ENCODE peak calls at places on chromosomes 7 and 10, in five cellular contexts. R is neuronal stem cell, K is HAP-1, M is hepatic stellate cell, P is hypothalamus. U is an unnamed sample.

GRCh38 chr10:61993676-61994401 is 92.3 kb downstream of the ARID5B start:
- DNase-seq in K (no peak), R (no peak), P (no peak), M (no peak), U (no peak)

GRCh38 chr7:45717537-45718235 is 143.5 kb downstream of the ADCY1 start:
- DNase-seq in M (no peak), K (no peak), R (no peak), P (no peak), U (no peak)

GRCh38 chr7:107998660-107999480 is 4.1 kb downstream of the LAMB1 start:
- DNase-seq in M (no peak), R (no peak), P (no peak), K (no peak), U (no peak)

GRCh38 chr10:111579473-111579872 is 502.6 kb downstream of the ADRA2A start:
- DNase-seq in P (no peak), M (no peak), R (no peak), K (no peak), U (no peak)

GRCh38 chr10:81873231-81873931 is 1.6 kb upstream of the NRG3 start:
- DNase-seq in K (no peak), P (no peak), M (no peak), R (no peak), U (no peak)

GRCh38 chr7:105830405-105831218 is 45.8 kb downstream of the ATXN7L1 start:
- DNase-seq in K (no peak), P (no peak), R (no peak), M (peak; percentile 90), U (no peak)

GRCh38 chr10:13629116-13629515 is 42.4 kb downstream of the PRPF18 start:
- DNase-seq in R (no peak), M (no peak), P (no peak), K (no peak), U (no peak)

GRCh38 chr10:69600761-69601330 is 27.6 kb upstream of the NEUROG3 start:
- DNase-seq in R (no peak), M (no peak), K (no peak), P (no peak), U (no peak)

GRCh38 chr10:129328531-129328930 is 138.5 kb upstream of the MGMT start:
- DNase-seq in K (no peak), M (no peak), R (no peak), P (no peak), U (no peak)

GRCh38 chr10:64283621-64284020 is 762.4 kb downstream of the REEP3 start:
- DNase-seq in R (no peak), P (no peak), K (no peak), M (no peak), U (no peak)

GRCh38 chr7:134995239-134996096 is 9.2 kb downstream of the AGBL3 start:
- DNase-seq in M (no peak), R (no peak), P (no peak), K (no peak), U (no peak)

GRCh38 chr7:8481096-8481495 is 47.7 kb downstream of the NXPH1 start:
- DNase-seq in K (no peak), R (no peak), P (no peak), M (no peak), U (no peak)

GRCh38 chr10:37680243-37680683 is 177.1 kb downstream of the ZNF248 start:
- DNase-seq in M (no peak), P (no peak), R (no peak), K (no peak), U (peak; percentile 67)

GRCh38 chr7:132899833-132900232 is 182.1 kb downstream of the CHCHD3 start:
- DNase-seq in K (no peak), R (no peak), P (no peak), M (no peak), U (no peak)

GRCh38 chr10:119454990-119455389 is 87.5 kb downstream of the RGS10 start:
- DNase-seq in K (no peak), M (no peak), P (no peak), R (no peak), U (no peak)

GRCh38 chr10:133202778-133203651 is 27.0 kb upstream of the UTF1 start:
- DNase-seq in R (no peak), P (no peak), M (no peak), K (no peak), U (no peak)

GRCh38 chr10:103841519-103841918 is 13.9 kb downstream of the SH3PXD2A start:
- DNase-seq in R (no peak), K (no peak), M (no peak), P (no peak), U (no peak)

GRCh38 chr7:130961128-130961601 is 227.2 kb upstream of the KLF14 start:
- DNase-seq in R (no peak), K (peak; percentile 68), P (no peak), M (no peak), U (peak; percentile 74)

GRCh38 chr7:157406971-157407370 is 70.2 kb downstream of the DNAJB6 start:
- DNase-seq in M (no peak), K (no peak), R (no peak), P (no peak), U (no peak)

GRCh38 chr7:108613147-108613948 is 43.7 kb downstream of the DNAJB9 start:
- DNase-seq in K (no peak), M (no peak), R (peak; percentile 52), P (no peak), U (no peak)

GRCh38 chr7:122013070-122013469 is 131.0 kb downstream of the AASS start:
- DNase-seq in R (no peak), M (no peak), K (no peak), P (no peak), U (no peak)

GRCh38 chr7:26856481-26856880 is 7.9 kb downstream of the SKAP2 start:
- DNase-seq in M (no peak), P (no peak), K (no peak), R (no peak), U (no peak)

GRCh38 chr7:122803851-122804250 is 82.4 kb downstream of the CADPS2 start:
- DNase-seq in R (no peak), M (no peak), K (no peak), P (no peak), U (no peak)

GRCh38 chr7:1667566-1668485 is 2.3 kb upstream of the ELFN1 start:
- DNase-seq in R (peak; percentile 69), M (no peak), P (no peak), K (peak; percentile 40), U (peak; percentile 58)

GRCh38 chr10:76939862-76940495 is 697.6 kb downstream of the KCNMA1 start:
- DNase-seq in M (no peak), P (no peak), K (no peak), R (no peak), U (no peak)

GRCh38 chr10:70232155-70232858 is 922 bp downstream of the PPA1 start:
- DNase-seq in R (peak; percentile 21), M (peak; percentile 62), P (no peak), K (peak; percentile 53), U (peak; percentile 85)

U was measured in spleen.